ENCODE peak calls at places on chromosomes 4 and X, in five cellular contexts. One of them, this sample, is unnamed.

GRCh38 chrX:154460326-154460725 is 2.2 kb downstream of the PLXNA3 start:
- DNase-seq in H1: no peak
- DNase-seq in HepG2: no peak
- DNase-seq in WTC11: no peak
- DNase-seq in K562: no peak
- DNase-seq in this sample: no peak

GRCh38 chrX:100748133-100748532 is 16.2 kb upstream of the SYTL4 start:
- DNase-seq in H1: no peak
- DNase-seq in HepG2: peak
- DNase-seq in WTC11: no peak
- DNase-seq in K562: no peak
- DNase-seq in this sample: no peak

GRCh38 chrX:38163193-38163592 is 57.5 kb downstream of the SRPX start:
- DNase-seq in H1: no peak
- DNase-seq in HepG2: no peak
- DNase-seq in WTC11: no peak
- DNase-seq in K562: no peak
- DNase-seq in this sample: no peak

GRCh38 chr4:102139132-102139573 is 206.1 kb downstream of the SLC39A8 start:
- DNase-seq in H1: no peak
- DNase-seq in HepG2: no peak
- DNase-seq in WTC11: no peak
- DNase-seq in K562: no peak
- DNase-seq in this sample: no peak

GRCh38 chr4:88957570-88957969 is 99.4 kb downstream of the FAM13A start:
- DNase-seq in H1: no peak
- DNase-seq in HepG2: no peak
- DNase-seq in WTC11: no peak
- DNase-seq in K562: no peak
- DNase-seq in this sample: no peak

GRCh38 chr4:45036677-45037076 is 310.3 kb upstream of the GNPDA2 start:
- DNase-seq in H1: no peak
- DNase-seq in HepG2: no peak
- DNase-seq in WTC11: no peak
- DNase-seq in K562: no peak
- DNase-seq in this sample: no peak

GRCh38 chr4:143406523-143406922 is 69.8 kb downstream of the GAB1 start:
- DNase-seq in H1: no peak
- DNase-seq in HepG2: peak
- DNase-seq in WTC11: no peak
- DNase-seq in K562: peak
- DNase-seq in this sample: no peak

GRCh38 chr4:14254252-14254651 is 626.7 kb upstream of the BOD1L1 start:
- DNase-seq in H1: no peak
- DNase-seq in HepG2: no peak
- DNase-seq in WTC11: peak
- DNase-seq in K562: no peak
- DNase-seq in this sample: no peak

GRCh38 chrX:109629310-109629709 is 4.3 kb upstream of the KCNE5 start:
- DNase-seq in H1: no peak
- DNase-seq in HepG2: no peak
- DNase-seq in WTC11: no peak
- DNase-seq in K562: no peak
- DNase-seq in this sample: no peak

GRCh38 chr4:107034982-107035710 is 967 bp downstream of the DKK2 start:
- DNase-seq in H1: no peak
- DNase-seq in HepG2: no peak
- DNase-seq in WTC11: peak
- DNase-seq in K562: no peak
- DNase-seq in this sample: no peak

GRCh38 chr4:6225469-6225868 is 25.1 kb upstream of the JAKMIP1 start:
- DNase-seq in H1: no peak
- DNase-seq in HepG2: no peak
- DNase-seq in WTC11: peak
- DNase-seq in K562: peak
- DNase-seq in this sample: no peak

GRCh38 chrX:42531431-42531830 is 246.5 kb downstream of the PPP1R2C start:
- DNase-seq in H1: no peak
- DNase-seq in HepG2: no peak
- DNase-seq in WTC11: no peak
- DNase-seq in K562: no peak
- DNase-seq in this sample: no peak

GRCh38 chr4:120886183-120886582 is 36.3 kb downstream of the PRDM5 start:
- DNase-seq in H1: no peak
- DNase-seq in HepG2: no peak
- DNase-seq in WTC11: no peak
- DNase-seq in K562: no peak
- DNase-seq in this sample: no peak

GRCh38 chrX:30957753-30958152 is 68.7 kb upstream of the TAB3 start:
- DNase-seq in H1: no peak
- DNase-seq in HepG2: peak
- DNase-seq in WTC11: no peak
- DNase-seq in K562: no peak
- DNase-seq in this sample: no peak

GRCh38 chr4:64105903-64106302 is 303.3 kb downstream of the TECRL start:
- DNase-seq in H1: no peak
- DNase-seq in HepG2: no peak
- DNase-seq in WTC11: no peak
- DNase-seq in K562: no peak
- DNase-seq in this sample: no peak

GRCh38 chr4:120653790-120654189 is 268.7 kb downstream of the PRDM5 start:
- DNase-seq in H1: no peak
- DNase-seq in HepG2: no peak
- DNase-seq in WTC11: no peak
- DNase-seq in K562: no peak
- DNase-seq in this sample: no peak

GRCh38 chrX:101729986-101730385 is 70.3 kb upstream of the ARMCX2 start:
- DNase-seq in H1: no peak
- DNase-seq in HepG2: no peak
- DNase-seq in WTC11: no peak
- DNase-seq in K562: no peak
- DNase-seq in this sample: no peak

GRCh38 chrX:37652053-37652452 is 33.5 kb upstream of the XK start:
- DNase-seq in H1: no peak
- DNase-seq in HepG2: no peak
- DNase-seq in WTC11: peak
- DNase-seq in K562: no peak
- DNase-seq in this sample: no peak

GRCh38 chr4:84238247-84239090 is 260.6 kb downstream of the NKX6-1 start:
- DNase-seq in H1: no peak
- DNase-seq in HepG2: no peak
- DNase-seq in WTC11: no peak
- DNase-seq in K562: no peak
- DNase-seq in this sample: no peak

GRCh38 chrX:140510306-140510676 is 5.4 kb upstream of the SOX3 start:
- DNase-seq in H1: no peak
- DNase-seq in HepG2: no peak
- DNase-seq in WTC11: no peak
- DNase-seq in K562: no peak
- DNase-seq in this sample: no peak
- TF ChIP-seq ATF2 in H1: no peak
- TF ChIP-seq ATF2 in HepG2: no peak
- TF ChIP-seq ATF2 in WTC11: no peak
- TF ChIP-seq ATF2 in K562: no peak
- TF ChIP-seq ATF2 in this sample: no peak

GRCh38 chr4:147313114-147313513 is 167.8 kb upstream of the EDNRA start:
- DNase-seq in H1: no peak
- DNase-seq in HepG2: no peak
- DNase-seq in WTC11: no peak
- DNase-seq in K562: no peak
- DNase-seq in this sample: no peak

GRCh38 chr4:147318581-147318980 is 162.3 kb upstream of the EDNRA start:
- DNase-seq in H1: no peak
- DNase-seq in HepG2: no peak
- DNase-seq in WTC11: no peak
- DNase-seq in K562: no peak
- DNase-seq in this sample: no peak
- TF ChIP-seq ATF2 in H1: no peak
- TF ChIP-seq ATF2 in HepG2: no peak
- TF ChIP-seq ATF2 in WTC11: no peak
- TF ChIP-seq ATF2 in K562: no peak
- TF ChIP-seq ATF2 in this sample: no peak

DNA sequence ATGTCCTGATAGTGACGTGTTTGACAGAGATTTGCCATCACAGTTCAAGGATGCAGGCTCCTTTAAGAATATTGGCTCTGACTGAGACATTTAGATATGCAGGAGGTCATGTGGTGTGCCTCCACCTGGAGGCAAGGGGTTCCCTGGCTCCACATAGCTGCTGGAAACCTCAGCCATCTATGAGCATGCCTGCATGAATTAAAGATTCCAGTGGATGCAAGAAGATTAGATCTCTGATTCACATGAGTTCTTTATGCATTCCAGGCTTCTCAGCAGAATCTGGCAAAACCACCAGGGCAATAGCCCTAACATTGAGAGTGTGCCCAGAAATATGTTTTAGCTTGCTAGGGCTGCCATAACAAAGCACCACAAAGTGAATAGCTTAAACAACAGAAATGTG is 298.5 kb upstream of the AADAT start:
- DNase-seq in H1: no peak
- DNase-seq in HepG2: no peak
- DNase-seq in WTC11: no peak
- DNase-seq in K562: no peak
- DNase-seq in this sample: no peak
- TF ChIP-seq ATF2 in H1: no peak
- TF ChIP-seq ATF2 in HepG2: no peak
- TF ChIP-seq ATF2 in WTC11: no peak
- TF ChIP-seq ATF2 in K562: no peak
- TF ChIP-seq ATF2 in this sample: no peak

GRCh38 chr4:75659512-75660031 is 13.6 kb downstream of the G3BP2 start:
- DNase-seq in H1: no peak
- DNase-seq in HepG2: no peak
- DNase-seq in WTC11: no peak
- DNase-seq in K562: no peak
- DNase-seq in this sample: no peak

GRCh38 chr4:75658881-75659280 is 14.3 kb downstream of the G3BP2 start:
- DNase-seq in H1: no peak
- DNase-seq in HepG2: no peak
- DNase-seq in WTC11: no peak
- DNase-seq in K562: no peak
- DNase-seq in this sample: no peak

GRCh38 chr4:75666299-75666698 is 6.9 kb downstream of the G3BP2 start:
- DNase-seq in H1: no peak
- DNase-seq in HepG2: no peak
- DNase-seq in WTC11: no peak
- DNase-seq in K562: no peak
- DNase-seq in this sample: no peak

GRCh38 chr4:75660491-75660890 is 12.7 kb downstream of the G3BP2 start:
- DNase-seq in H1: no peak
- DNase-seq in HepG2: no peak
- DNase-seq in WTC11: no peak
- DNase-seq in K562: no peak
- DNase-seq in this sample: no peak

GRCh38 chr4:75662626-75663025 is 10.6 kb downstream of the G3BP2 start:
- DNase-seq in H1: no peak
- DNase-seq in HepG2: no peak
- DNase-seq in WTC11: no peak
- DNase-seq in K562: no peak
- DNase-seq in this sample: no peak
- TF ChIP-seq ATF2 in H1: no peak
- TF ChIP-seq ATF2 in HepG2: no peak
- TF ChIP-seq ATF2 in WTC11: no peak
- TF ChIP-seq ATF2 in K562: no peak
- TF ChIP-seq ATF2 in this sample: no peak

This sample was measured in GM12878.